ENCODE peak calls at places on chromosomes 13 and 19, in seven cellular contexts. L is lower leg skin; U is CD14-positive monocyte; Q is stimulated activated CD4-positive, alpha-beta T cell treated with anti-CD3 and anti-CD28 coated beads, Interleukin-1b, Interleukin-23, amount 100 ng/mL, for 4 hours; Y is hippocampal formation; M is hypothalamus; Z is progenitor cell of endocrine pancreas. N is an unnamed sample.

GRCh38 chr19:46000497-46001246 is 5.4 kb downstream of the CCDC61 start:
- DNase-seq in Y (peak; percentile 7), M (peak; percentile 31), U (no peak), L (no peak), Z (no peak), Q (peak; percentile 77), N (no peak)

GRCh38 chr19:311813-312261 is 20.6 kb upstream of the PLPP2 start:
- DNase-seq in U (no peak), Z (no peak), Q (no peak), Y (no peak), M (no peak), L (no peak), N (no peak)

GRCh38 chr13:29605860-29606526 is 10.5 kb upstream of the SLC7A1 start:
- DNase-seq in Q (no peak), L (no peak), Y (no peak), Z (no peak), M (no peak), U (no peak), N (no peak)

GRCh38 chr13:37539176-37539575 is 59.4 kb downstream of the POSTN start:
- DNase-seq in Z (no peak), L (no peak), Y (no peak), Q (no peak), U (no peak), M (no peak), N (no peak)

GRCh38 chr19:45601524-45602522 is at the start of gene GPR4:
- DNase-seq in L (no peak), Y (no peak), Q (no peak), M (no peak), Z (no peak), U (no peak), N (no peak)

GRCh38 chr13:95533545-95534135 is 18.9 kb upstream of the CLDN10 start:
- DNase-seq in Z (no peak), M (no peak), U (no peak), Q (no peak), Y (no peak), L (no peak), N (no peak)

GRCh38 chr13:108322206-108322824 is 52.8 kb downstream of the TNFSF13B start:
- DNase-seq in U (no peak), M (no peak), Z (no peak), Q (no peak), L (no peak), Y (peak; percentile 59), N (no peak)

GRCh38 chr13:96817336-96817941 is 176.8 kb downstream of the OXGR1 start:
- DNase-seq in M (no peak), L (no peak), Z (no peak), Q (no peak), U (no peak), Y (no peak), N (no peak)

GRCh38 chr13:25248071-25248470 is 39.2 kb downstream of the MTMR6 start:
- DNase-seq in M (no peak), L (no peak), Q (no peak), Y (no peak), U (no peak), Z (no peak), N (no peak)

GRCh38 chr13:57624565-57625435 is 6.7 kb upstream of the PCDH17 start:
- DNase-seq in Y (peak; percentile 74), Q (no peak), M (peak; percentile 61), L (no peak), U (no peak), Z (peak; percentile 37), N (peak; percentile 46)

GRCh38 chr19:16293133-16294085 is 31.2 kb upstream of the KLF2 start:
- DNase-seq in Y (no peak), Z (no peak), Q (no peak), U (no peak), L (peak; percentile 94), M (no peak), N (no peak)

GRCh38 chr13:106176103-106176502 is 359.4 kb downstream of the EFNB2 start:
- DNase-seq in U (no peak), M (no peak), L (no peak), Z (no peak), Y (no peak), Q (no peak), N (no peak)

GRCh38 chr19:12884926-12885748 is 1.9 kb downstream of the KLF1 start:
- DNase-seq in M (peak; percentile 46), L (peak; percentile 94), U (peak; percentile 64), Q (peak; percentile 81), Z (peak; percentile 79), Y (no peak), N (no peak)

GRCh38 chr13:32272021-32272695 is 43.0 kb downstream of the ZAR1L start:
- DNase-seq in L (no peak), M (no peak), U (no peak), Z (no peak), Y (no peak), Q (no peak), N (no peak)

GRCh38 chr13:112963641-112964040 is 5.4 kb upstream of the MCF2L start:
- DNase-seq in Y (no peak), Q (no peak), M (no peak), U (no peak), Z (no peak), L (no peak), N (no peak)

GRCh38 chr13:48571121-48571901 is 38.4 kb upstream of the RCBTB2 start:
- DNase-seq in Z (no peak), L (no peak), Q (no peak), U (no peak), Y (no peak), M (no peak), N (no peak)

GRCh38 chr19:18875726-18876125 is 20.2 kb downstream of the CERS1 start:
- DNase-seq in L (no peak), Z (no peak), M (no peak), U (no peak), Q (no peak), Y (no peak), N (no peak)

GRCh38 chr13:113074876-113075275 is 30.7 kb upstream of the F7 start:
- DNase-seq in Q (no peak), L (no peak), U (no peak), M (no peak), Y (no peak), Z (no peak), N (no peak)

GRCh38 chr13:98144501-98145350 is 1.8 kb downstream of the FARP1 start:
- DNase-seq in L (no peak), M (peak; percentile 21), Y (peak; percentile 31), Q (no peak), U (no peak), Z (no peak), N (no peak)

GRCh38 chr13:99425485-99426341 is 75.6 kb upstream of the TM9SF2 start:
- DNase-seq in M (no peak), Z (no peak), U (no peak), Y (no peak), Q (peak; percentile 48), L (peak; percentile 84), N (no peak)

GRCh38 chr19:41960973-41961372 is 1.9 kb upstream of the RABAC1 start:
- DNase-seq in L (no peak), Y (no peak), Q (no peak), U (no peak), M (no peak), Z (no peak), N (no peak)

GRCh38 chr13:77853701-77854100 is 64.9 kb downstream of the EDNRB start:
- DNase-seq in Y (peak; percentile 68), Z (no peak), M (peak; percentile 23), Q (no peak), U (no peak), L (no peak), N (no peak)

GRCh38 chr13:52428295-52428694 is 22.1 kb downstream of the VPS36 start:
- DNase-seq in U (no peak), L (no peak), Y (no peak), Q (no peak), Z (no peak), M (no peak), N (peak; percentile 87)

GRCh38 chr13:30256713-30257432 is 50.5 kb downstream of the KATNAL1 start:
- DNase-seq in M (no peak), Z (no peak), L (no peak), U (no peak), Y (no peak), Q (no peak), N (no peak)

GRCh38 chr13:30829788-30830637 is 76.1 kb upstream of the MEDAG start:
- DNase-seq in Z (no peak), L (no peak), Y (no peak), Q (no peak), U (peak; percentile 26), M (no peak), N (no peak)

GRCh38 chr13:47929156-47929555 is 71.9 kb downstream of the SUCLA2 start:
- DNase-seq in U (no peak), Z (no peak), Y (no peak), M (no peak), Q (no peak), L (no peak), N (no peak)

GRCh38 chr19:38634757-38635482 is 12.5 kb upstream of the ACTN4 start:
- DNase-seq in Y (peak; percentile 16), M (peak; percentile 28), U (peak; percentile 72), L (peak; percentile 95), Z (peak; percentile 79), Q (peak; percentile 70), N (peak; percentile 16)

GRCh38 chr13:94534171-94534570 is 54.7 kb upstream of the DCT start:
- DNase-seq in Z (no peak), M (no peak), L (no peak), U (no peak), Y (no peak), Q (no peak), N (no peak)

GRCh38 chr13:35785563-35786327 is 309.3 kb upstream of the MAB21L1 start:
- DNase-seq in L (no peak), M (no peak), Y (no peak), U (no peak), Q (no peak), Z (no peak), N (peak; percentile 59)

GRCh38 chr19:9500796-9501195 is 2.4 kb upstream of the ZNF560 start:
- DNase-seq in Y (no peak), Z (no peak), Q (no peak), U (no peak), M (no peak), L (no peak), N (no peak)

GRCh38 chr13:27339299-27339698 is 68.7 kb downstream of the RASL11A start:
- DNase-seq in U (no peak), Z (no peak), Q (peak; percentile 32), Y (no peak), M (no peak), L (no peak), N (peak; percentile 37)

GRCh38 chr19:45391346-45391745 is 13.5 kb downstream of the PPP1R13L start:
- DNase-seq in U (no peak), Q (no peak), Y (no peak), Z (no peak), L (no peak), M (no peak), N (no peak)

GRCh38 chr19:609001-609340 is 19.3 kb downstream of the HCN2 start:
- DNase-seq in M (peak; percentile 88), Q (no peak), U (peak; percentile 72), Z (no peak), L (peak; percentile 91), Y (peak; percentile 54), N (no peak)